ENCODE peak calls at places on chromosomes 7 and 10, in eight cellular contexts. One of them, this sample, is unnamed.

GRCh38 chr10:88792656-88793055 is 9.9 kb upstream of the LIPM start:
- DNase-seq in neural progenitor cell: no peak
- DNase-seq in GM23338: no peak
- DNase-seq in colonic mucosa: no peak
- DNase-seq in fibroblast of villous mesenchyme: peak; percentile 75
- DNase-seq in PC-3: peak; percentile 31
- DNase-seq in epithelial cell of esophagus: peak; percentile 52
- DNase-seq in Panc1: no peak
- DNase-seq in this sample: no peak

GRCh38 chr10:119291223-119291900 is 84.0 kb downstream of the GRK5 start:
- DNase-seq in neural progenitor cell: no peak
- DNase-seq in GM23338: no peak
- DNase-seq in colonic mucosa: no peak
- DNase-seq in fibroblast of villous mesenchyme: no peak
- DNase-seq in PC-3: no peak
- DNase-seq in epithelial cell of esophagus: no peak
- DNase-seq in Panc1: no peak
- DNase-seq in this sample: no peak

GRCh38 chr10:103854687-103855423 is 521 bp downstream of the SH3PXD2A start:
- DNase-seq in neural progenitor cell: peak; percentile 63
- DNase-seq in GM23338: peak; percentile 60
- DNase-seq in colonic mucosa: peak; percentile 67
- DNase-seq in fibroblast of villous mesenchyme: no peak
- DNase-seq in PC-3: no peak
- DNase-seq in epithelial cell of esophagus: no peak
- DNase-seq in Panc1: no peak
- DNase-seq in this sample: no peak

GRCh38 chr7:24573554-24574338 is 494 bp downstream of the PALS2 start:
- DNase-seq in neural progenitor cell: peak; percentile 83
- DNase-seq in GM23338: peak; percentile 81
- DNase-seq in colonic mucosa: peak; percentile 45
- DNase-seq in fibroblast of villous mesenchyme: peak; percentile 52
- DNase-seq in PC-3: peak; percentile 40
- DNase-seq in epithelial cell of esophagus: peak; percentile 67
- DNase-seq in Panc1: no peak
- DNase-seq in this sample: no peak

GRCh38 chr10:13681963-13682362 is 95.2 kb downstream of the PRPF18 start:
- DNase-seq in neural progenitor cell: no peak
- DNase-seq in GM23338: no peak
- DNase-seq in colonic mucosa: no peak
- DNase-seq in fibroblast of villous mesenchyme: peak; percentile 39
- DNase-seq in PC-3: no peak
- DNase-seq in epithelial cell of esophagus: no peak
- DNase-seq in Panc1: no peak
- DNase-seq in this sample: no peak

GRCh38 chr10:17833656-17834055 is 24.5 kb downstream of the MRC1 start:
- DNase-seq in neural progenitor cell: no peak
- DNase-seq in GM23338: no peak
- DNase-seq in colonic mucosa: no peak
- DNase-seq in fibroblast of villous mesenchyme: no peak
- DNase-seq in PC-3: no peak
- DNase-seq in epithelial cell of esophagus: peak; percentile 62
- DNase-seq in Panc1: no peak
- DNase-seq in this sample: no peak

GRCh38 chr10:844552-844951 is 87.0 kb downstream of the LARP4B start:
- DNase-seq in neural progenitor cell: no peak
- DNase-seq in GM23338: no peak
- DNase-seq in colonic mucosa: no peak
- DNase-seq in fibroblast of villous mesenchyme: peak; percentile 23
- DNase-seq in PC-3: no peak
- DNase-seq in epithelial cell of esophagus: peak; percentile 21
- DNase-seq in Panc1: no peak
- DNase-seq in this sample: no peak

GRCh38 chr7:32785365-32785764 is 106.2 kb downstream of the KBTBD2 start:
- DNase-seq in neural progenitor cell: peak; percentile 34
- DNase-seq in GM23338: peak; percentile 23
- DNase-seq in colonic mucosa: no peak
- DNase-seq in fibroblast of villous mesenchyme: no peak
- DNase-seq in PC-3: no peak
- DNase-seq in epithelial cell of esophagus: no peak
- DNase-seq in Panc1: no peak
- DNase-seq in this sample: no peak

GRCh38 chr7:54259185-54259584 is 283.0 kb upstream of the VSTM2A start:
- DNase-seq in neural progenitor cell: no peak
- DNase-seq in GM23338: no peak
- DNase-seq in colonic mucosa: no peak
- DNase-seq in fibroblast of villous mesenchyme: no peak
- DNase-seq in PC-3: no peak
- DNase-seq in epithelial cell of esophagus: no peak
- DNase-seq in Panc1: no peak
- DNase-seq in this sample: no peak

GRCh38 chr7:131194070-131194865 is 133.4 kb upstream of the MKLN1 start:
- DNase-seq in neural progenitor cell: no peak
- DNase-seq in GM23338: no peak
- DNase-seq in colonic mucosa: no peak
- DNase-seq in fibroblast of villous mesenchyme: no peak
- DNase-seq in PC-3: peak; percentile 52
- DNase-seq in epithelial cell of esophagus: no peak
- DNase-seq in Panc1: no peak
- DNase-seq in this sample: no peak

GRCh38 chr7:139744768-139745250 is 33.0 kb downstream of the HIPK2 start:
- DNase-seq in neural progenitor cell: no peak
- DNase-seq in GM23338: no peak
- DNase-seq in colonic mucosa: no peak
- DNase-seq in fibroblast of villous mesenchyme: no peak
- DNase-seq in PC-3: no peak
- DNase-seq in epithelial cell of esophagus: no peak
- DNase-seq in Panc1: no peak
- DNase-seq in this sample: no peak

GRCh38 chr7:37006764-37007163 is 282.5 kb upstream of the AOAH start:
- DNase-seq in neural progenitor cell: no peak
- DNase-seq in GM23338: no peak
- DNase-seq in colonic mucosa: no peak
- DNase-seq in fibroblast of villous mesenchyme: no peak
- DNase-seq in PC-3: no peak
- DNase-seq in epithelial cell of esophagus: no peak
- DNase-seq in Panc1: no peak
- DNase-seq in this sample: no peak

GRCh38 chr7:26307226-26307625 is 15.6 kb downstream of the SNX10 start:
- DNase-seq in neural progenitor cell: no peak
- DNase-seq in GM23338: no peak
- DNase-seq in colonic mucosa: no peak
- DNase-seq in fibroblast of villous mesenchyme: peak; percentile 73
- DNase-seq in PC-3: peak; percentile 61
- DNase-seq in epithelial cell of esophagus: peak; percentile 53
- DNase-seq in Panc1: no peak
- DNase-seq in this sample: no peak

GRCh38 chr7:6446977-6447588 is 671 bp downstream of the DAGLB start:
- DNase-seq in neural progenitor cell: peak; percentile 59
- DNase-seq in GM23338: peak; percentile 81
- DNase-seq in colonic mucosa: peak; percentile 91
- DNase-seq in fibroblast of villous mesenchyme: peak; percentile 83
- DNase-seq in PC-3: peak; percentile 94
- DNase-seq in epithelial cell of esophagus: peak; percentile 95
- DNase-seq in Panc1: peak; percentile 92
- DNase-seq in this sample: peak; percentile 68

GRCh38 chr7:116434820-116435341 is 64.7 kb upstream of the CAV2 start:
- DNase-seq in neural progenitor cell: no peak
- DNase-seq in GM23338: no peak
- DNase-seq in colonic mucosa: no peak
- DNase-seq in fibroblast of villous mesenchyme: peak; percentile 72
- DNase-seq in PC-3: peak; percentile 85
- DNase-seq in epithelial cell of esophagus: peak; percentile 80
- DNase-seq in Panc1: no peak
- DNase-seq in this sample: peak; percentile 28

GRCh38 chr10:119030421-119031250 is 1.1 kb downstream of the NANOS1 start:
- DNase-seq in neural progenitor cell: peak; percentile 89
- DNase-seq in GM23338: peak; percentile 79
- DNase-seq in colonic mucosa: peak; percentile 57
- DNase-seq in fibroblast of villous mesenchyme: peak; percentile 63
- DNase-seq in PC-3: peak; percentile 52
- DNase-seq in epithelial cell of esophagus: peak; percentile 62
- DNase-seq in Panc1: no peak
- DNase-seq in this sample: peak; percentile 13

GRCh38 chr7:99141756-99142726 is 1.9 kb downstream of the SMURF1 start:
- DNase-seq in neural progenitor cell: peak; percentile 80
- DNase-seq in GM23338: peak; percentile 86
- DNase-seq in colonic mucosa: peak; percentile 84
- DNase-seq in fibroblast of villous mesenchyme: peak; percentile 89
- DNase-seq in PC-3: peak; percentile 47
- DNase-seq in epithelial cell of esophagus: peak; percentile 81
- DNase-seq in Panc1: no peak
- DNase-seq in this sample: no peak

GRCh38 chr10:45005284-45005683 is 4.6 kb downstream of the ZNF22 start:
- DNase-seq in neural progenitor cell: no peak
- DNase-seq in GM23338: no peak
- DNase-seq in colonic mucosa: no peak
- DNase-seq in fibroblast of villous mesenchyme: no peak
- DNase-seq in PC-3: no peak
- DNase-seq in epithelial cell of esophagus: no peak
- DNase-seq in Panc1: no peak
- DNase-seq in this sample: no peak

GRCh38 chr10:76632158-76633051 is 1005.2 kb downstream of the KCNMA1 start:
- DNase-seq in neural progenitor cell: peak; percentile 64
- DNase-seq in GM23338: peak; percentile 65
- DNase-seq in colonic mucosa: peak; percentile 61
- DNase-seq in fibroblast of villous mesenchyme: no peak
- DNase-seq in PC-3: peak; percentile 90
- DNase-seq in epithelial cell of esophagus: peak; percentile 61
- DNase-seq in Panc1: no peak
- DNase-seq in this sample: peak; percentile 1

GRCh38 chr10:70779088-70779487 is 6.1 kb downstream of the TBATA start:
- DNase-seq in neural progenitor cell: no peak
- DNase-seq in GM23338: no peak
- DNase-seq in colonic mucosa: no peak
- DNase-seq in fibroblast of villous mesenchyme: no peak
- DNase-seq in PC-3: no peak
- DNase-seq in epithelial cell of esophagus: no peak
- DNase-seq in Panc1: no peak
- DNase-seq in this sample: no peak

GRCh38 chr10:43436291-43437140 is at the start of gene ZNF487:
- DNase-seq in neural progenitor cell: peak; percentile 94
- DNase-seq in GM23338: peak; percentile 90
- DNase-seq in colonic mucosa: peak; percentile 92
- DNase-seq in fibroblast of villous mesenchyme: peak; percentile 92
- DNase-seq in PC-3: peak; percentile 93
- DNase-seq in epithelial cell of esophagus: peak; percentile 89
- DNase-seq in Panc1: peak; percentile 50
- DNase-seq in this sample: peak; percentile 54

GRCh38 chr7:116173051-116174028 is 37.0 kb upstream of the TES start:
- DNase-seq in neural progenitor cell: peak; percentile 49
- DNase-seq in GM23338: peak; percentile 51
- DNase-seq in colonic mucosa: no peak
- DNase-seq in fibroblast of villous mesenchyme: peak; percentile 78
- DNase-seq in PC-3: peak; percentile 83
- DNase-seq in epithelial cell of esophagus: peak; percentile 74
- DNase-seq in Panc1: peak; percentile 80
- DNase-seq in this sample: peak; percentile 46

GRCh38 chr7:113083132-113083833 is 3.3 kb downstream of the GPR85 start:
- DNase-seq in neural progenitor cell: peak; percentile 64
- DNase-seq in GM23338: peak; percentile 14
- DNase-seq in colonic mucosa: no peak
- DNase-seq in fibroblast of villous mesenchyme: no peak
- DNase-seq in PC-3: no peak
- DNase-seq in epithelial cell of esophagus: no peak
- DNase-seq in Panc1: no peak
- DNase-seq in this sample: no peak

GRCh38 chr10:88553116-88553752 is 29.9 kb downstream of the RNLS start:
- DNase-seq in neural progenitor cell: peak; percentile 61
- DNase-seq in GM23338: peak; percentile 63
- DNase-seq in colonic mucosa: peak; percentile 37
- DNase-seq in fibroblast of villous mesenchyme: peak; percentile 85
- DNase-seq in PC-3: no peak
- DNase-seq in epithelial cell of esophagus: peak; percentile 82
- DNase-seq in Panc1: peak; percentile 60
- DNase-seq in this sample: peak; percentile 68

GRCh38 chr7:155225095-155225494 is 72.6 kb upstream of the INSIG1 start:
- DNase-seq in neural progenitor cell: no peak
- DNase-seq in GM23338: no peak
- DNase-seq in colonic mucosa: no peak
- DNase-seq in fibroblast of villous mesenchyme: no peak
- DNase-seq in PC-3: no peak
- DNase-seq in epithelial cell of esophagus: no peak
- DNase-seq in Panc1: no peak
- DNase-seq in this sample: no peak

GRCh38 chr7:41224063-41224763 is 478.7 kb downstream of the INHBA start:
- DNase-seq in neural progenitor cell: no peak
- DNase-seq in GM23338: no peak
- DNase-seq in colonic mucosa: no peak
- DNase-seq in fibroblast of villous mesenchyme: no peak
- DNase-seq in PC-3: peak; percentile 98
- DNase-seq in epithelial cell of esophagus: peak; percentile 99
- DNase-seq in Panc1: no peak
- DNase-seq in this sample: no peak

GRCh38 chr7:84372712-84373111 is 178.1 kb upstream of the SEMA3A start:
- DNase-seq in neural progenitor cell: no peak
- DNase-seq in GM23338: no peak
- DNase-seq in colonic mucosa: no peak
- DNase-seq in fibroblast of villous mesenchyme: peak; percentile 16
- DNase-seq in PC-3: no peak
- DNase-seq in epithelial cell of esophagus: peak; percentile 33
- DNase-seq in Panc1: no peak
- DNase-seq in this sample: no peak

GRCh38 chr7:100211342-100211780 is 8.4 kb upstream of the PVRIG start:
- DNase-seq in neural progenitor cell: no peak
- DNase-seq in GM23338: no peak
- DNase-seq in colonic mucosa: no peak
- DNase-seq in fibroblast of villous mesenchyme: no peak
- DNase-seq in PC-3: no peak
- DNase-seq in epithelial cell of esophagus: no peak
- DNase-seq in Panc1: no peak
- DNase-seq in this sample: no peak
- H3K4me3 ChIP-seq in neural progenitor cell: no peak overlapping the region
- H3K4me3 ChIP-seq in GM23338: no peak overlapping the region
- H3K4me3 ChIP-seq in colonic mucosa: no peak overlapping the region
- H3K4me3 ChIP-seq in fibroblast of villous mesenchyme: no peak overlapping the region
- H3K4me3 ChIP-seq in PC-3: no peak overlapping the region
- H3K4me3 ChIP-seq in epithelial cell of esophagus: no peak overlapping the region
- H3K4me3 ChIP-seq in Panc1: no peak overlapping the region
- H3K4me3 ChIP-seq in this sample: no peak overlapping the region

GRCh38 chr10:112456533-112456932 is 9.5 kb downstream of the VTI1A start:
- DNase-seq in neural progenitor cell: no peak
- DNase-seq in GM23338: peak; percentile 46
- DNase-seq in colonic mucosa: no peak
- DNase-seq in fibroblast of villous mesenchyme: no peak
- DNase-seq in PC-3: no peak
- DNase-seq in epithelial cell of esophagus: no peak
- DNase-seq in Panc1: no peak
- DNase-seq in this sample: no peak
- TF ChIP-seq CTCF in neural progenitor cell: peak; percentile 35
- TF ChIP-seq CTCF in GM23338: peak; percentile 57
- TF ChIP-seq CTCF in colonic mucosa: no peak
- TF ChIP-seq CTCF in fibroblast of villous mesenchyme: peak; percentile 1
- TF ChIP-seq CTCF in PC-3: peak; percentile 10
- TF ChIP-seq CTCF in epithelial cell of esophagus: no peak
- TF ChIP-seq CTCF in Panc1: peak; percentile 40
- TF ChIP-seq CTCF in this sample: no peak

GRCh38 chr7:17142831-17143541 is 155.5 kb upstream of the AHR start:
- DNase-seq in neural progenitor cell: no peak
- DNase-seq in GM23338: no peak
- DNase-seq in colonic mucosa: no peak
- DNase-seq in fibroblast of villous mesenchyme: peak; percentile 29
- DNase-seq in PC-3: peak; percentile 46
- DNase-seq in epithelial cell of esophagus: peak; percentile 49
- DNase-seq in Panc1: no peak
- DNase-seq in this sample: no peak
- H3K4me3 ChIP-seq in neural progenitor cell: no peak overlapping the region
- H3K4me3 ChIP-seq in GM23338: no peak overlapping the region
- H3K4me3 ChIP-seq in colonic mucosa: no peak overlapping the region
- H3K4me3 ChIP-seq in fibroblast of villous mesenchyme: no peak overlapping the region
- H3K4me3 ChIP-seq in PC-3: no peak overlapping the region
- H3K4me3 ChIP-seq in epithelial cell of esophagus: no peak overlapping the region
- H3K4me3 ChIP-seq in Panc1: peak overlapping the region; percentile 22
- H3K4me3 ChIP-seq in this sample: no peak overlapping the region

GRCh38 chr7:150376560-150376959 is 2.6 kb upstream of the ZNF775 start:
- DNase-seq in neural progenitor cell: peak; percentile 4
- DNase-seq in GM23338: no peak
- DNase-seq in colonic mucosa: no peak
- DNase-seq in fibroblast of villous mesenchyme: no peak
- DNase-seq in PC-3: no peak
- DNase-seq in epithelial cell of esophagus: no peak
- DNase-seq in Panc1: no peak
- DNase-seq in this sample: no peak
- TF ChIP-seq CTCF in neural progenitor cell: no peak
- TF ChIP-seq CTCF in GM23338: no peak
- TF ChIP-seq CTCF in colonic mucosa: no peak
- TF ChIP-seq CTCF in fibroblast of villous mesenchyme: no peak
- TF ChIP-seq CTCF in PC-3: no peak
- TF ChIP-seq CTCF in epithelial cell of esophagus: no peak
- TF ChIP-seq CTCF in Panc1: no peak
- TF ChIP-seq CTCF in this sample: no peak